ENCODE peak calls at places on chromosomes 6 and 20, in six cellular contexts. V is left ventricle myocardium inferior, Y is breast epithelium, W is IMR-90, P is cardiac muscle cell, R is tibial artery. T is an unnamed sample.

GRCh38 chr20:62007127-62007647 is 58.5 kb downstream of the TAF4 start:
- DNase-seq in V (no peak), Y (no peak), W (no peak), P (no peak), R (no peak), T (no peak)

GRCh38 chr20:62818592-62819493 is 2.0 kb downstream of the COL9A3 start:
- DNase-seq in V (peak), Y (no peak), W (peak), P (peak), R (no peak), T (peak)

GRCh38 chr20:49385471-49385870 is 97.0 kb downstream of the KCNB1 start:
- DNase-seq in V (no peak), Y (no peak), W (peak), P (peak), R (no peak), T (no peak)

GRCh38 chr6:25925808-25926325 is 4.6 kb downstream of the SLC17A2 start:
- DNase-seq in V (no peak), Y (no peak), W (no peak), P (no peak), R (no peak), T (no peak)

GRCh38 chr6:151876122-151876521 is 68.6 kb downstream of the ESR1 start:
- DNase-seq in V (no peak), Y (no peak), W (no peak), P (no peak), R (no peak), T (no peak)

GRCh38 chr6:161549977-161550655 is 276.3 kb upstream of the AGPAT4 start:
- DNase-seq in V (no peak), Y (no peak), W (no peak), P (no peak), R (no peak), T (no peak)

GRCh38 chr20:3237958-3238615 is 903 bp downstream of the SLC4A11 start:
- DNase-seq in V (no peak), Y (no peak), W (no peak), P (no peak), R (no peak), T (no peak)

GRCh38 chr20:4325548-4326187 is 310.3 kb upstream of the RNF24 start:
- DNase-seq in V (peak), Y (no peak), W (no peak), P (no peak), R (peak), T (no peak)

GRCh38 chr6:80637312-80637711 is 530.8 kb downstream of the BCKDHB start:
- DNase-seq in V (no peak), Y (no peak), W (peak), P (peak), R (no peak), T (no peak)

GRCh38 chr20:15919118-15919517 is 654.1 kb downstream of the KIF16B start:
- DNase-seq in V (no peak), Y (no peak), W (no peak), P (no peak), R (no peak), T (no peak)

GRCh38 chr6:159831373-159831679 is 31.2 kb downstream of the PNLDC1 start:
- DNase-seq in V (no peak), Y (no peak), W (no peak), P (no peak), R (peak), T (no peak)

GRCh38 chr6:29681811-29682210 is 859 bp upstream of the ZFP57 start:
- DNase-seq in V (no peak), Y (no peak), W (no peak), P (peak), R (no peak), T (no peak)

GRCh38 chr6:29680416-29680815 is 536 bp downstream of the ZFP57 start:
- DNase-seq in V (no peak), Y (no peak), W (no peak), P (no peak), R (no peak), T (no peak)

GRCh38 chr6:29680904-29681303 is at the start of gene ZFP57:
- DNase-seq in V (no peak), Y (no peak), W (no peak), P (no peak), R (no peak), T (no peak)

GRCh38 chr6:29679962-29680361 is 990 bp downstream of the ZFP57 start:
- DNase-seq in V (no peak), Y (no peak), W (no peak), P (no peak), R (no peak), T (no peak)

GRCh38 chr6:29685718-29686326 is 4.9 kb upstream of the ZFP57 start:
- DNase-seq in V (peak), Y (no peak), W (no peak), P (peak), R (no peak), T (no peak)
- TF ChIP-seq CTCF in V (peak), Y (no peak), W (no peak), P (peak), R (no peak), T (no peak)

DNA sequence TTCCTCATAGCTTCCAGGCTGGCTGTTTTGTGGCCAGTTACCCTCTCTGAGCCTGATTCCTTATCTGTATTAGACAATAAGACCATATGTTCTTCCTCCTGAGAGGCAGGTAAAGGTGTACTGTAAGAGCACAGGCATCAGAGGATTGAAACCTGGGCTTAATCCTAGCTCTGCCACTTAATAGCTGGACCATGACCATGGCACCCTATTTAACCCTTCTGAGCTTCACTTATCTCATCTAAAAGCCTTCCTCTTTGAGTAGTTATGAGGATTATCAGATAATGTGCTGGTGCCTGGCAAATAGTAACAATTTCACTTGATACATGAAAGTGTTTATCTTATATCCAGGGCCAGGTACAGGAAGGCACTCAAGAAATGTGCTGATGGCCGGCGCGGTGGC is 34.9 kb downstream of the BCL2L1 start:
- DNase-seq in V (no peak), Y (no peak), W (no peak), P (no peak), R (no peak), T (no peak)
- H3K27ac ChIP-seq in V (no peak), Y (peak), W (no peak), P (no peak), R (no peak), T (no peak)

DNA sequence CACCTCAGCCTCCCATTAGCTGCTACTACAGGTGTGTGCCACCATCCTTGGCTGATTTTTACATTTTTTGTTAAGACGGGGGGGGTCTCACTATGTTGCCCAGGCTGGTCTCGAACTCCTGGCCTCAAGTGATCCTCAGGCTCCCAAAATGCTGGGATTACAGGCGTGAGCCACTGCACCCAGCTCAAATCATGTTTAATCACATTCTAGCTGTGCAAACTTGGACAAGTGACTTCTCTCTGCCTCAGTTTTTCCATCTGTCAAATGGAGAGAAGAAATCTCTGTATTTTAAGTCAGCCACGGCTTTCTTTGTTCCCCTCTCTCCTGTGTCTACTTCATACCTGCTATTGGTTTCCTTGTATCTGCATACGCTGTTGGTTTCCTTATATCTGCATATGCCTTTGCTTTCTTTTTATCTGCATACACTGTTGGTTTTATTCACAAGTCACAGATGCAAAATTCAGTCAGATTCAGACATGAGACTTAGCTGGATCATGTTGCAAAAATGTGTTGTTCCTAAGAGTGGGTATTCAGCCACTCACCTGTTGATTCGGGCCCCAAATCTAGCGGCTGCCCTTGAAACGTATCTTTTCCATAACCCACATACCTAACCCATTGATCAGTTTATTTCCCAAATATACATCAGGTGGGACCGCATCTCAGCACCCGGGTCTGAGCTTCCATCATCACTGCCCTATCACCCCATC is 30.2 kb downstream of the SULF2 start:
- DNase-seq in V (no peak), Y (no peak), W (no peak), P (no peak), R (no peak), T (no peak)
- TF ChIP-seq CTCF in V (no peak), Y (no peak), W (no peak), P (no peak), R (no peak), T (no peak)

DNA sequence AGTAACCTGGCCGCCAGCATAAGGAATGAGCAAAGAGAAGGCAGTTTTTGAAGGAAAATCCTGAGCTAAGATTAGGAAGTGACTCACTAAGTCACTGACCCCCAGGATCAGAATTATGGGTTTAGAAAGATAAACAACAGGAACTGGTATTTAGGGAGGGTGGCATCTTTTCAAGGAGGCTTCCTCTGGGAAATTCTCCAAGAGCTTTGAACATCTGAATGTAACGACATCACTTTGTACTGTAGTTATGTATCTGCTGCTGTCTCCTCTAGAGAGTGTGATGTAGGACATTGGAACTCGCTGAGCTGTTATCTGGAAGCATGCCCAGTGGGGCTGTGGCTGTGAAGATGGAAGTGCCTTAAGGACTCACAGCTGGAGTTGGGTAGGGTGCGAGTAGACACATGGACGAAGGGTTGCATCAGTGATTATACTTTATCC is 236.9 kb downstream of the PACRG start:
- DNase-seq in V (peak), Y (no peak), W (peak), P (peak), R (no peak), T (peak)
- H3K27ac ChIP-seq in V (no peak), Y (no peak), W (peak), P (no peak), R (no peak), T (no peak)

DNA sequence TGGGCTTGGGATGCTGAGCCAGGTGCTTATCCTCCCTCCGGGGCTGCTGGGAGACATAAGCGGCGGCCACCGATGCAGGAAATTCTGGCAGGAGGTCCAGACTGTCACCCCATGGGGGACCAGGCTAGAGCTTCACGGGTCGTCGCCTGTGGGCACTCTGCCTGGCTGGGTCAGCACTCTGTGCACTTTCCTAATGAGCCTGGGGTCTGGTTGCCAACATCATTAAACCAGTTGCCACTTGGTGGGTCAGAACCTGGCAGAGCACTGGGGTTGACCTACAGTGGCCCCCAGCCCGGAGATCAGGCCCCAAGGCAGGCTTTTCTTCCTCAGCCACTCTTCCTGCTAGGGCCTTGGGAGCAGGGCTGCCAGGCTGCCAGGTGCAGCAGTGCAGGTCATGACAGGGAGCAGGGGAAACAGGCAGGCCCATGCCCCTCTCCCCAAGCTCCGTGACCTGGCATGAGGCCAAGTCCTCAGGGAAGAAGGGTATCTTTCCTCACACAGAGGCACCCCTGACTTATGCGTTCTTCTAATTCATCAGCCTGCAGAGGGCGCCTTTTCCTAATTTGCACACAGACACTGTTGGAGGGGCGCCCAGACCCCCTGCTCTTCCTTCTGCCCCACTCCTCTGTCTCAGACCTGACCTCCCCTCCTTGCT is 154.5 kb upstream of the MLN start:
- DNase-seq in V (no peak), Y (no peak), W (no peak), P (no peak), R (no peak), T (no peak)
- TF ChIP-seq CTCF in V (no peak), Y (no peak), W (no peak), P (peak), R (no peak), T (no peak)

GRCh38 chr20:51800132-51800721 is 2.1 kb downstream of the SALL4 start:
- DNase-seq in V (peak), Y (peak), W (no peak), P (peak), R (no peak), T (peak)
- H3K27ac ChIP-seq in V (no peak), Y (no peak), W (no peak), P (peak), R (no peak), T (no peak)

GRCh38 chr6:47690209-47690608 is 8.2 kb upstream of the ADGRF4 start:
- DNase-seq in V (no peak), Y (no peak), W (no peak), P (no peak), R (no peak), T (no peak)
- TF ChIP-seq CTCF in V (peak), Y (no peak), W (no peak), P (no peak), R (no peak), T (no peak)

GRCh38 chr6:28212510-28213212 is 12.4 kb upstream of the ZSCAN9 start:
- DNase-seq in V (no peak), Y (peak), W (peak), P (peak), R (no peak), T (no peak)
- H3K27ac ChIP-seq in V (no peak), Y (peak), W (no peak), P (no peak), R (no peak), T (peak)

GRCh38 chr6:897561-898207 is 204.7 kb upstream of the EXOC2 start:
- DNase-seq in V (no peak), Y (no peak), W (no peak), P (no peak), R (no peak), T (no peak)

GRCh38 chr6:890201-890600 is 197.3 kb upstream of the EXOC2 start:
- DNase-seq in V (no peak), Y (no peak), W (no peak), P (no peak), R (no peak), T (no peak)

GRCh38 chr6:890995-891394 is 198.1 kb upstream of the EXOC2 start:
- DNase-seq in V (no peak), Y (no peak), W (no peak), P (no peak), R (no peak), T (no peak)

DNA sequence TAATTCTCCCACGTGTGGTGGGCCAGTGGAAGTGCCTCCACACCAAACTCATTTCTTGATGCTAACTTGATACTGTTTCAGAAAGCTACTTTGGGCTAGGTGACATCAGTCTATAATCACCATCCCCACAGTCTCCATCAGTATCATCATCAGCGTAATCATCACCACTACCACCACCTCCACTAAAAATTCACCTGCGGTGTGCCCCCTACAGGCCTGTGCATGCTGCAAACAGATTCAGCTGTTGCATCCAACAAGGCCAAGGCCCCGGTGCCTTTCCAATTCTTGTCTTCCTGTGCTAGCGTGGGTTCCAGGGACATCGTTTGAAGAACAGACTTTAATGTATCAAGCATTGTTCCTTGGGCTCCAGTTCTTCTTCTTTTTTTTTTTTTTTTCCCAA is 201.3 kb upstream of the EXOC2 start:
- DNase-seq in V (no peak), Y (no peak), W (no peak), P (no peak), R (no peak), T (no peak)
- TF ChIP-seq CTCF in V (peak), Y (no peak), W (no peak), P (no peak), R (no peak), T (no peak)

GRCh38 chr6:67131827-67132226 is 1424.8 kb upstream of the EYS start:
- DNase-seq in V (no peak), Y (peak), W (no peak), P (peak), R (peak), T (no peak)
- H3K27ac ChIP-seq in V (no peak), Y (peak), W (no peak), P (no peak), R (no peak), T (no peak)

T was measured in psoas muscle.